ENCODE peak calls at places on chromosomes 1 and 21, in five cellular contexts. Y is Calu3; B is GM12865; E is CD8-positive, alpha-beta T cell; T is CD4-positive, alpha-beta T cell. U is an unnamed sample.

GRCh38 chr1:30732277-30732996 is 9.1 kb upstream of the MATN1 start:
- DNase-seq in Y (no peak), B (peak; percentile 69), E (no peak), T (no peak), U (peak; percentile 54)

GRCh38 chr1:70353641-70354331 is 736 bp downstream of the ANKRD13C start:
- DNase-seq in Y (peak; percentile 31), B (peak; percentile 84), E (no peak), T (peak; percentile 27), U (peak; percentile 15)

GRCh38 chr1:165854101-165854845 is 26.9 kb downstream of the UCK2 start:
- DNase-seq in Y (peak; percentile 68), B (peak; percentile 35), E (no peak), T (no peak), U (no peak)

GRCh38 chr1:246632584-246633168 is 66.4 kb downstream of the CNST start:
- DNase-seq in Y (no peak), B (no peak), E (no peak), T (no peak), U (no peak)

GRCh38 chr1:168303716-168304540 is 23.3 kb downstream of the TBX19 start:
- DNase-seq in Y (no peak), B (no peak), E (no peak), T (no peak), U (no peak)

GRCh38 chr1:31798433-31799195 is 17.2 kb downstream of the SPOCD1 start:
- DNase-seq in Y (peak; percentile 56), B (no peak), E (no peak), T (no peak), U (no peak)

GRCh38 chr1:184118051-184118450 is 66.5 kb downstream of the TSEN15 start:
- DNase-seq in Y (no peak), B (no peak), E (no peak), T (no peak), U (no peak)

GRCh38 chr21:29656504-29657227 is 283.1 kb downstream of the GRIK1 start:
- DNase-seq in Y (no peak), B (peak; percentile 14), E (no peak), T (no peak), U (no peak)

GRCh38 chr1:202286622-202287097 is 55.1 kb downstream of the UBE2T start:
- DNase-seq in Y (no peak), B (no peak), E (no peak), T (no peak), U (no peak)

GRCh38 chr1:237562247-237562823 is 328.4 kb downstream of the ZP4 start:
- DNase-seq in Y (peak; percentile 18), B (peak; percentile 71), E (no peak), T (no peak), U (peak; percentile 27)

GRCh38 chr1:63902844-63903589 is 129.2 kb downstream of the ROR1 start:
- DNase-seq in Y (no peak), B (no peak), E (no peak), T (no peak), U (no peak)

GRCh38 chr1:84720275-84720780 is 30.1 kb upstream of the SSX2IP start:
- DNase-seq in Y (no peak), B (peak; percentile 15), E (no peak), T (no peak), U (no peak)

GRCh38 chr1:24861821-24862727 is 68.0 kb downstream of the RUNX3 start:
- DNase-seq in Y (no peak), B (no peak), E (no peak), T (no peak), U (no peak)

GRCh38 chr1:7856345-7856744 is 3.5 kb upstream of the UTS2 start:
- DNase-seq in Y (no peak), B (no peak), E (no peak), T (no peak), U (peak; percentile 47)

GRCh38 chr1:39196244-39197215 is 8.0 kb upstream of the MACF1 start:
- DNase-seq in Y (no peak), B (peak; percentile 85), E (peak; percentile 61), T (peak; percentile 54), U (peak; percentile 53)

GRCh38 chr1:150484861-150485260 is 2.4 kb upstream of the TARS2 start:
- DNase-seq in Y (peak; percentile 26), B (peak; percentile 23), E (no peak), T (no peak), U (no peak)

GRCh38 chr1:150487763-150488115 is 520 bp downstream of the TARS2 start:
- DNase-seq in Y (no peak), B (peak; percentile 17), E (no peak), T (no peak), U (no peak)

GRCh38 chr1:150484431-150484830 is 2.8 kb upstream of the TARS2 start:
- DNase-seq in Y (no peak), B (no peak), E (no peak), T (no peak), U (no peak)

DNA sequence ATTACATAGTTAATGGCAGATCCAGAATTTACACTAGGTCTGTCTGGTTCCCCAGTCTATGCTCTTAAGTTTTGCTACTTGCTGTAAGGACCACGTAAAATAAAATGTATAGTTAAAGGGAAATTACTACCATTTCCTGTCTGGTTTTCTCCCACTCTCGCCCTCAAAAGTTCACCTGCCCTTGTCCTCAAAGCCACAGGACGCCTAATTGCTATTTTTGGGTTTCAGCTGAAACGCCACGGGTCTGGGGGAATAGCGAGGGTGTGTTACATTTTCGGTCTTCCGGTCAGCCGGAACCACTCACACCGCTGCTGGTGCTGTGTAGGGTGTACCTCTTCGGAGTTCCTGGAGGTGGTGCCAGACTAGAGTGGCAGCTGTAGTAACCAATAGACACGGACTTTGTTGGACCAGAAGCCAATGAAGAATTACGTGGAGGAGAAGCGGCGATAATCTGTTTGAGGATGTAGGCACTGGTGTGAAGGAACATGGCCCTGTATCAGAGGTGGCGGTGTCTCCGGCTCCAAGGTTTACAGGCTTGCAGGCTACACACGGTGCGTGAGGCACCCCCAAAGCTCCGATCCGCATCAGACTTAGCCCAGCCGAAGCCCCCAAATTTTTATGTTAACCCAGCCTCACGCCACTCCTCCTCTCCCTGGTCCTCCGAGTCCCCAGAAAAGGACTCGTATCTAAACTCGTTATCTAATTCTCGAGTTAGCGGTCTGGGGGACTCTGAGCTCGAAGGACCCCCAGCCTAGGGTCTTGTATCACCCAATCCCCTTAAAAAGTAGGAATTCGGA is at the start of gene TARS2:
- DNase-seq in Y (peak; percentile 98), B (peak; percentile 100), E (peak; percentile 91), T (peak; percentile 95), U (peak; percentile 94)
- TF ChIP-seq CTCF in Y (peak; percentile 48), B (no peak), E (no peak), T (no peak), U (no peak)

GRCh38 chr1:23202263-23202749 is 15.0 kb downstream of the HTR1D start:
- DNase-seq in Y (no peak), B (peak; percentile 55), E (no peak), T (no peak), U (no peak)

GRCh38 chr1:23200885-23201284 is 16.4 kb downstream of the HTR1D start:
- DNase-seq in Y (no peak), B (no peak), E (no peak), T (no peak), U (no peak)

GRCh38 chr1:23194119-23194984 is 22.9 kb downstream of the HTR1D start:
- DNase-seq in Y (no peak), B (no peak), E (no peak), T (no peak), U (no peak)

GRCh38 chr1:23196627-23197328 is 20.5 kb downstream of the HTR1D start:
- DNase-seq in Y (peak; percentile 60), B (no peak), E (no peak), T (no peak), U (no peak)

GRCh38 chr1:23198373-23198772 is 18.9 kb downstream of the HTR1D start:
- DNase-seq in Y (no peak), B (no peak), E (no peak), T (no peak), U (no peak)
- TF ChIP-seq CTCF in Y (no peak), B (no peak), E (no peak), T (no peak), U (no peak)

DNA sequence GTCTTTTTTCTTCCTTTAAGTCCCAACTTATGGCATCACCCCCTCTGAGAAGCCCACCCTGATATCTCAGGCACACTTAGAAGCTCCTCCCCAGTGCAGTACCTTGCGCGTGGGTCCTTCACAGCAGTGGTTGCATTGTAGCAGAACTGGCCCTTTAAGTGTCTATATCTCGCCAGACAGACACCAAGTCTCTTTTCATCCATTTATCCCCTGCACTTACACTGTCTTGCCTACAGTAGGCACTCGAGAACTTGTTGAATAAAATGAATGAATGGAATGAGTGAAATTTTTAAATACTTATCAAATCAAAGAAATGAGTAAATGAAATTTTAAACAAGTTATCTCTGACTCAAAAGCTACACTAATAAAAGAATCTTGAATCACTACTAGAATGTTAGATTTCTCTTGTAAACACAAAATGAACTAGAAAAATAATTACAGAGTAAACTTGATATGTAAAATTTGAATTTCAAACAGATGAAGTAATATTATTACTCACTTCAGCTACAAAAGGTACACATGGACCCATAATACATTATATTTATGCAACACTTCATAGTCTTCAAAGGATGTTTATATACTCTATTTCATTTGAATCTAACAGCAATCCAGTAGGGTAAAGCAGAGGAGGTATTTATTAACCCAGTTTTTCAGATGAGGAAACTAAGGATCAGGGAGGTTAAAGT is 54.7 kb upstream of the MAN1A2 start:
- DNase-seq in Y (no peak), B (peak; percentile 49), E (no peak), T (no peak), U (peak; percentile 54)
- TF ChIP-seq CTCF in Y (no peak), B (peak; percentile 66), E (peak; percentile 62), T (peak; percentile 41), U (peak; percentile 31)

GRCh38 chr1:67741121-67741520 is 56.1 kb downstream of the GADD45A start:
- DNase-seq in Y (no peak), B (no peak), E (no peak), T (no peak), U (no peak)

GRCh38 chr1:67738401-67738800 is 53.4 kb downstream of the GADD45A start:
- DNase-seq in Y (no peak), B (no peak), E (no peak), T (no peak), U (no peak)

GRCh38 chr1:67743072-67743725 is 58.2 kb downstream of the GADD45A start:
- DNase-seq in Y (no peak), B (no peak), E (no peak), T (no peak), U (no peak)

GRCh38 chr1:67739361-67739760 is 54.4 kb downstream of the GADD45A start:
- DNase-seq in Y (no peak), B (no peak), E (no peak), T (no peak), U (no peak)

DNA sequence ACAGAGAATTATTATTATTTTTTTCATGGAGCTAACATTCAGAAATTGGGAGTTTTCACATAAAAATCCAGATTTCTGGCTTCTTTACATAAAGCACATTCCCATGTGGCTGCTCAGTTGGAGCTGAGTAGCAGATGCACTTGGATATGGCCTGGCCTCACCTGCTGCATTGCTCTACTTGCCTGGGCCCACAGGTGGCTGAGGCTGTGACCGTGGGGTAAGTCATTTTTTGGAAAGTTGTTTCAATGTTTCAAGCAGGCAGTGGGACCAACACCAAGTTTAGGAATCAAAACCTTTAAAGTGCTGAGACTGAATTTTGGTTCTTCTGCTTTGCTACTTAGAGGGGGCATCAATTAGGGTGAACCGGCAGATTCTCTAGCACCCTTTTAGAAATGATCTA is 56.8 kb downstream of the GADD45A start:
- DNase-seq in Y (no peak), B (no peak), E (no peak), T (no peak), U (no peak)
- TF ChIP-seq CTCF in Y (no peak), B (no peak), E (no peak), T (no peak), U (no peak)

U was measured in GM20000.